ENCODE peak calls at places on chromosomes 12 and 14, in ten cellular contexts. C is fibroblast of villous mesenchyme, X is astrocyte of the cerebellum, J is upper lobe of right lung, Y is cardiac muscle cell, F is cardiac fibroblast, I is AG04449, L is left lung, V is IMR-90, Q is uterus. U is an unnamed sample.

GRCh38 chr12:99920561-99920960 is 64.2 kb downstream of the ANKS1B start:
- DNase-seq in I (no peak), L (no peak), Y (no peak), X (no peak), V (no peak), Q (no peak), F (no peak), J (no peak), C (no peak), U (no peak)

GRCh38 chr12:123990512-123990911 is 17.5 kb downstream of the ZNF664 start:
- DNase-seq in X (no peak), F (peak; percentile 84), I (no peak), V (peak; percentile 46), L (no peak), C (peak; percentile 72), Y (no peak), Q (peak; percentile 47), J (no peak), U (no peak)

GRCh38 chr12:26226119-26226518 is 30.7 kb downstream of the SSPN start:
- DNase-seq in Q (no peak), L (no peak), J (no peak), I (no peak), C (no peak), F (no peak), V (no peak), X (no peak), Y (no peak), U (no peak)

GRCh38 chr14:91119556-91120311 is 5.9 kb downstream of the DGLUCY start:
- DNase-seq in X (no peak), Q (no peak), I (no peak), L (no peak), Y (no peak), C (peak; percentile 36), J (no peak), V (peak; percentile 89), F (peak; percentile 94), U (no peak)

GRCh38 chr12:53006810-53007742 is 820 bp downstream of the EIF4B start:
- DNase-seq in J (peak; percentile 90), Q (peak; percentile 63), Y (peak; percentile 87), F (peak; percentile 69), L (peak; percentile 92), V (peak; percentile 55), X (no peak), C (peak; percentile 62), I (no peak), U (no peak)

GRCh38 chr14:92316937-92317336 is 6.0 kb upstream of the SLC24A4 start:
- DNase-seq in L (no peak), V (no peak), Q (no peak), Y (no peak), I (no peak), J (no peak), F (no peak), X (no peak), C (no peak), U (no peak)

GRCh38 chr12:806116-806805 is 53.9 kb downstream of the WNK1 start:
- DNase-seq in X (no peak), Q (no peak), I (no peak), F (no peak), L (no peak), C (peak; percentile 75), J (no peak), V (peak; percentile 50), Y (no peak), U (no peak)

GRCh38 chr12:63070709-63071108 is 80.3 kb downstream of the AVPR1A start:
- DNase-seq in J (no peak), C (no peak), X (peak; percentile 20), L (no peak), F (no peak), I (no peak), Q (no peak), V (no peak), Y (no peak), U (no peak)

GRCh38 chr14:88194531-88194930 is 128.5 kb downstream of the KCNK10 start:
- DNase-seq in L (no peak), F (no peak), J (no peak), C (no peak), Y (no peak), Q (no peak), I (no peak), V (no peak), X (no peak), U (no peak)

GRCh38 chr12:53676715-53677611 is 1.1 kb upstream of the ATP5MC2 start:
- DNase-seq in X (no peak), F (peak; percentile 47), V (peak; percentile 32), J (peak; percentile 73), Q (peak; percentile 66), C (peak; percentile 36), I (no peak), L (peak; percentile 82), Y (peak; percentile 52), U (no peak)

GRCh38 chr14:32738206-32738871 is 200.3 kb upstream of the NPAS3 start:
- DNase-seq in X (no peak), V (no peak), F (no peak), L (no peak), Y (no peak), C (no peak), J (no peak), Q (no peak), I (no peak), U (no peak)

GRCh38 chr14:69573841-69574265 is 818 bp downstream of the CCDC177 start:
- DNase-seq in C (no peak), J (no peak), I (no peak), X (no peak), V (no peak), F (no peak), L (no peak), Q (no peak), Y (peak; percentile 10), U (no peak)

GRCh38 chr12:4228122-4228580 is 45.4 kb upstream of the CCND2 start:
- DNase-seq in V (no peak), C (no peak), L (no peak), Y (no peak), J (no peak), Q (no peak), F (no peak), I (no peak), X (no peak), U (no peak)

GRCh38 chr12:90064759-90065158 is 356.1 kb upstream of the ATP2B1 start:
- DNase-seq in J (no peak), V (peak; percentile 6), L (no peak), I (no peak), Y (no peak), Q (no peak), C (no peak), F (no peak), X (peak; percentile 26), U (no peak)
- TF ChIP-seq CTCF in J (no peak), V (no peak), L (no peak), I (no peak), Y (no peak), Q (no peak), C (no peak), F (no peak), X (no peak), U (no peak)

GRCh38 chr12:45356822-45357546 is 141.1 kb downstream of the ANO6 start:
- DNase-seq in V (no peak), L (no peak), Y (no peak), Q (no peak), I (no peak), J (no peak), C (no peak), X (no peak), F (no peak), U (no peak)

GRCh38 chr12:45353944-45354343 is 138.0 kb downstream of the ANO6 start:
- DNase-seq in X (no peak), Q (no peak), Y (no peak), F (no peak), V (no peak), C (no peak), I (no peak), L (no peak), J (no peak), U (no peak)

GRCh38 chr12:45355750-45356149 is 139.9 kb downstream of the ANO6 start:
- DNase-seq in Y (no peak), C (peak; percentile 58), F (no peak), L (no peak), Q (no peak), J (no peak), X (no peak), V (peak; percentile 15), I (no peak), U (peak; percentile 60)

GRCh38 chr12:45354399-45354798 is 138.5 kb downstream of the ANO6 start:
- DNase-seq in V (no peak), I (no peak), X (no peak), L (no peak), F (no peak), J (no peak), Y (no peak), C (no peak), Q (no peak), U (no peak)

DNA sequence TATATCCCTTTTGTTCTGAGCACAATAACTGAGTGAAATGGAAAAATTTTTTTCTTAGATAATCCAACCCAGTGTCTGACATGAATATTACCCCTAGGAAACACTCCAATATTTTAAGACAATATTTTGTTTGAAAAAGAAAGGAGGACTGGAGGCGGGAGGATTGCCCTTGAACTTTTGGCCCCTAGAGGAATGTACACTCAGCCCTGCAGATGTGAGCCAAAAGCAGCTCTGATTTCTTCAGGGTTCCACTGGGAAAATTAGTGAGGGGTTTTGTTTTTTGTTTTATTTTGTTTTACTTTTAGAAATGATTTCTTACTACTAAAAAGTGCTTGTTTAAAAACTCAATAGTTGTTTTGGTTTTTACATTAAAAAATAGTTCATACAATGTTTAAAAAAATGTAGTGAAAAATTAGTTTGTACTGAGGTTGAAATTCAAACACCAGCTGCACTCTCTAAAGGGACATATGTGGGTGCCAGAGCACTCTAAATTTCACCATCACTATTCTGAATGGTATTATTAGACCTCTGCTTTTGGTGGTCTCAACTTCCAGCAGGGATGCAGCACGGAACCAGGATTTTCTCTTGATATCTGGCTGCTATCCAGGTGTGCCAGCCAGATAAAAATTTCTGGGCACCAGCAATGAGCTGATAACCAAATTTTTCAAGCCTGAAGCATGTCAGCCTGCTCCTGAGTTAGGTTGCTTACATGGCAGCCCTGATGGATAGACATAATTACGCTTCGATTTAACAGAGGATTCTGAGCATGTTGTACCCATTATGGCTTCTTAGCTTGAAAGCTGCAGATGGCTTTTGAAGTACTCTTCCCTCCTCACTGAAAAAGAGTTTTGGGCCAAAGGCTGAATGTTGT is 141.9 kb downstream of the ANO6 start:
- DNase-seq in I (no peak), Q (peak; percentile 40), X (no peak), V (no peak), Y (peak; percentile 49), F (peak; percentile 25), L (no peak), C (peak; percentile 42), J (no peak), U (no peak)
- H3K4me3 ChIP-seq in I (no peak overlapping the region), Q (no peak overlapping the region), X (no peak overlapping the region), V (no peak overlapping the region), Y (no peak overlapping the region), F (no peak overlapping the region), L (no peak overlapping the region), C (no peak overlapping the region), J (no peak overlapping the region), U (no peak overlapping the region)

GRCh38 chr12:68001486-68002466 is 12.5 kb downstream of the IFNG-AS1 start:
- DNase-seq in F (peak; percentile 52), I (no peak), Y (peak; percentile 27), J (no peak), L (no peak), V (peak; percentile 6), C (peak; percentile 8), X (no peak), Q (no peak), U (no peak)
- TF ChIP-seq CTCF in F (peak; percentile 17), I (peak; percentile 20), Y (peak; percentile 33), J (peak; percentile 32), L (no peak), V (peak; percentile 29), C (peak; percentile 43), X (peak; percentile 34), Q (no peak), U (peak; percentile 47)

GRCh38 chr14:105853089-105853906 is 326.9 kb downstream of the TMEM121 start:
- DNase-seq in J (no peak), C (no peak), Q (peak; percentile 11), Y (no peak), F (no peak), L (peak; percentile 76), V (no peak), X (no peak), I (no peak), U (no peak)
- H3K4me3 ChIP-seq in J (no peak overlapping the region), C (no peak overlapping the region), Q (no peak overlapping the region), Y (no peak overlapping the region), F (no peak overlapping the region), L (no peak overlapping the region), V (no peak overlapping the region), X (no peak overlapping the region), I (no peak overlapping the region), U (no peak overlapping the region)